ENCODE peak calls at places on chromosomes 7 and 10, in seven cellular contexts. L, I, Q, F, X, R and G are unnamed samples.

GRCh38 chr7:44103941-44104879 is at the start of gene AEBP1:
- DNase-seq in L (no peak), I (no peak), Q (no peak), F (no peak), X (peak; percentile 96), R (peak; percentile 78), G (no peak)

GRCh38 chr7:36487756-36488336 is 98.2 kb downstream of the ANLN start:
- DNase-seq in L (peak; percentile 59), I (peak; percentile 37), Q (peak; percentile 21), F (peak; percentile 39), X (peak; percentile 63), R (no peak), G (peak; percentile 84)

GRCh38 chr10:4652111-4653010 is 173.6 kb upstream of the AKR1E2 start:
- DNase-seq in L (no peak), I (no peak), Q (no peak), F (no peak), X (no peak), R (no peak), G (no peak)

GRCh38 chr7:54743580-54743979 is 15.4 kb downstream of the SEC61G start:
- DNase-seq in L (no peak), I (peak; percentile 58), Q (no peak), F (no peak), X (no peak), R (no peak), G (no peak)

GRCh38 chr10:23717913-23718312 is 279.0 kb downstream of the OTUD1 start:
- DNase-seq in L (no peak), I (no peak), Q (no peak), F (no peak), X (no peak), R (no peak), G (no peak)

GRCh38 chr10:97517778-97518561 is 19.2 kb downstream of the UBTD1 start:
- DNase-seq in L (peak; percentile 27), I (no peak), Q (no peak), F (no peak), X (peak; percentile 51), R (peak; percentile 51), G (peak; percentile 46)

GRCh38 chr10:11242443-11243386 is 225.0 kb downstream of the CELF2 start:
- DNase-seq in L (no peak), I (no peak), Q (peak; percentile 90), F (no peak), X (no peak), R (no peak), G (no peak)

GRCh38 chr10:99742701-99743100 is 10.7 kb downstream of the CUTC start:
- DNase-seq in L (no peak), I (no peak), Q (no peak), F (no peak), X (no peak), R (no peak), G (no peak)

GRCh38 chr7:153401795-153402720 is 642.5 kb downstream of the ACTR3B start:
- DNase-seq in L (no peak), I (no peak), Q (no peak), F (no peak), X (no peak), R (no peak), G (no peak)

GRCh38 chr10:112227331-112227961 is 43.9 kb upstream of the GPAM start:
- DNase-seq in L (no peak), I (no peak), Q (no peak), F (peak; percentile 95), X (no peak), R (no peak), G (peak; percentile 13)

GRCh38 chr10:106133451-106133850 is 1031.1 kb downstream of the SORCS1 start:
- DNase-seq in L (no peak), I (no peak), Q (no peak), F (no peak), X (no peak), R (no peak), G (no peak)

GRCh38 chr7:103630318-103630717 is 184.3 kb upstream of the SLC26A5 start:
- DNase-seq in L (no peak), I (peak; percentile 61), Q (no peak), F (no peak), X (no peak), R (no peak), G (peak; percentile 15)

GRCh38 chr7:121561717-121562116 is 165.6 kb upstream of the FAM3C start:
- DNase-seq in L (no peak), I (peak; percentile 16), Q (no peak), F (no peak), X (no peak), R (no peak), G (no peak)

GRCh38 chr7:107344799-107345198 is 125.1 kb upstream of the GPR22 start:
- DNase-seq in L (no peak), I (no peak), Q (no peak), F (no peak), X (no peak), R (no peak), G (no peak)

GRCh38 chr10:116659049-116659670 is 38.4 kb downstream of the PNLIPRP2 start:
- DNase-seq in L (no peak), I (no peak), Q (no peak), F (no peak), X (no peak), R (no peak), G (no peak)

GRCh38 chr10:86592413-86592812 is 61.9 kb upstream of the OPN4 start:
- DNase-seq in L (no peak), I (no peak), Q (no peak), F (peak; percentile 23), X (no peak), R (no peak), G (no peak)

GRCh38 chr7:129853661-129854268 is 99.0 kb downstream of the UBE2H start:
- DNase-seq in L (peak; percentile 37), I (no peak), Q (no peak), F (no peak), X (no peak), R (no peak), G (no peak)

GRCh38 chr10:17179002-17179401 is 22.5 kb downstream of the TRDMT1 start:
- DNase-seq in L (no peak), I (no peak), Q (no peak), F (no peak), X (no peak), R (no peak), G (no peak)

GRCh38 chr10:28684157-28684985 is 7.0 kb downstream of the BAMBI start:
- DNase-seq in L (no peak), I (no peak), Q (no peak), F (no peak), X (no peak), R (no peak), G (no peak)

GRCh38 chr7:51209426-51209825 is 107.2 kb downstream of the COBL start:
- DNase-seq in L (no peak), I (no peak), Q (no peak), F (no peak), X (no peak), R (no peak), G (no peak)

GRCh38 chr10:78170026-78170475 is 136.4 kb downstream of the RPS24 start:
- DNase-seq in L (no peak), I (no peak), Q (no peak), F (no peak), X (no peak), R (no peak), G (no peak)

GRCh38 chr10:71878327-71879034 is 27.4 kb upstream of the PSAP start:
- DNase-seq in L (no peak), I (peak; percentile 76), Q (no peak), F (no peak), X (no peak), R (no peak), G (no peak)

GRCh38 chr10:43854042-43854441 is 205.4 kb upstream of the ZNF32 start:
- DNase-seq in L (peak; percentile 35), I (no peak), Q (no peak), F (peak; percentile 30), X (no peak), R (peak; percentile 10), G (peak; percentile 68)

GRCh38 chr7:147400221-147400689 is 1190.3 kb upstream of the C7orf33 start:
- DNase-seq in L (no peak), I (no peak), Q (no peak), F (no peak), X (no peak), R (no peak), G (no peak)

GRCh38 chr7:147405621-147406020 is 1184.9 kb upstream of the C7orf33 start:
- DNase-seq in L (no peak), I (no peak), Q (no peak), F (no peak), X (no peak), R (no peak), G (no peak)

GRCh38 chr7:147406521-147407115 is 1183.9 kb upstream of the C7orf33 start:
- DNase-seq in L (no peak), I (no peak), Q (no peak), F (no peak), X (no peak), R (no peak), G (peak; percentile 2)

GRCh38 chr7:147400926-147401325 is 1189.6 kb upstream of the C7orf33 start:
- DNase-seq in L (no peak), I (no peak), Q (no peak), F (no peak), X (no peak), R (no peak), G (no peak)
- TF ChIP-seq JUND in L (no peak), I (no peak), Q (no peak), F (no peak), X (no peak), R (no peak), G (no peak)

DNA sequence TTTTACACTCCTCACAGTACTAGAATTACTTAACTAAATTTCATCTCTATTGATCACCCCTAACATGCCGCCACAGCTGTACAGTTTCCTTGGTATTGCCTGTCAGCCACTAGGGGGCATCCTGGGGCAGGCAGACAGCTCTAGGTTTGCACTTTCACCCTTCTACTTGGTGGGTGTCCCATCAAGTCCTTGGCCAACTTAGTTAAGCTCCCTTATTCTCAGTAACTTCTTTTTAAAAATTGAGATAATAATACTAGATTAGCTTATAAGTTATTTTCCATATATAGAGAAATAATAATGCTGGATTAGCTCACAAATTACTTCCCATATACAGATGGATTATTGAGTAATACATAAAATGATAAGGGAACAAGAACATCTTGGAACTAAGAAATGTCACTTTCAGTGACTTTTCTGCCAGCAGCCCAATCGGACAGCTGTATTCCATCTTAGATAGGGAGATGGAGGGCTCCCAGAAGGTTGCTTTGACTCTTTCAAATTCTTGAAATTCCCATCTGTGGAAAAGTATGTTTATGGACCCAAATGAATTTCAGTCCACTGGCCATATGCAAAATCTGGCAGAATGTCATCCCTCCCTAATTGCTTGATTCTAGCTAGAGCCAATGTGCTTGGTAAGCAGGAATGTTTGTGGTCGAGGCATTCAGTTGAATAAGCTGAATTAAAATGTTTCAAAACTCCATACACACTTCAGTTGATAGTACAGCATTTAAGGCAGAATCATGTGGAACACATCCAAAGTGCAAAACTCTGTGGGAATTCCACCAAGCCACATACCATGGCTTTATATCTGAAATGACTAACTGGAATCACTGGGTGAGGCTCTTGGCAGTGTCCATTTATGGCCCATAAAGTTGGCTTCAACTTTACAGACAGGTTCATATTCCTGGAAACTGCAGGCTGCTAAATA is 309.7 kb downstream of the CSTF2T start:
- DNase-seq in L (peak; percentile 16), I (peak; percentile 55), Q (peak; percentile 2), F (peak; percentile 32), X (peak; percentile 69), R (peak; percentile 75), G (peak; percentile 69)
- TF ChIP-seq JUND in L (no peak), I (no peak), Q (no peak), F (no peak), X (peak; percentile 64), R (no peak), G (no peak)

GRCh38 chr10:90614631-90615030 is 243.2 kb downstream of the HTR7 start:
- DNase-seq in L (no peak), I (no peak), Q (no peak), F (no peak), X (no peak), R (no peak), G (no peak)
- TF ChIP-seq JUND in L (no peak), I (no peak), Q (no peak), F (no peak), X (no peak), R (no peak), G (no peak)

GRCh38 chr7:28002638-28003037 is 178.0 kb downstream of the JAZF1 start:
- DNase-seq in L (no peak), I (peak; percentile 3), Q (no peak), F (no peak), X (no peak), R (no peak), G (peak; percentile 46)
- TF ChIP-seq JUND in L (no peak), I (no peak), Q (no peak), F (no peak), X (no peak), R (no peak), G (no peak)